ENCODE peak calls at places on chromosomes 6 and 20, in six cellular contexts. P, B, E, D, T and Q are unnamed samples.
A peak's percentile ranks its signal among the peaks of the same experiment; 100 is the strongest.

GRCh38 chr6:43391448-43392031 is 22.1 kb upstream of the ZNF318 start:
- DNase-seq in P (peak; percentile 28), B (no peak), E (no peak), D (no peak), T (no peak), Q (peak; percentile 57)

GRCh38 chr20:55667024-55667423 is 338.3 kb downstream of the CBLN4 start:
- DNase-seq in P (no peak), B (no peak), E (no peak), D (no peak), T (no peak), Q (no peak)

GRCh38 chr20:54920491-54920890 is 445.1 kb downstream of the DOK5 start:
- DNase-seq in P (no peak), B (no peak), E (no peak), D (no peak), T (no peak), Q (no peak)

GRCh38 chr20:17059465-17059864 is 167.4 kb upstream of the PCSK2 start:
- DNase-seq in P (peak; percentile 53), B (no peak), E (peak; percentile 67), D (no peak), T (no peak), Q (no peak)

GRCh38 chr6:33622456-33623431 is 1.6 kb downstream of the ITPR3 start:
- DNase-seq in P (no peak), B (no peak), E (peak; percentile 77), D (no peak), T (no peak), Q (no peak)

GRCh38 chr20:40961686-40962640 is 66.7 kb upstream of the TOP1 start:
- DNase-seq in P (peak; percentile 38), B (no peak), E (no peak), D (no peak), T (no peak), Q (no peak)

GRCh38 chr20:15512916-15513315 is 1060.3 kb downstream of the KIF16B start:
- DNase-seq in P (no peak), B (no peak), E (no peak), D (no peak), T (no peak), Q (no peak)

GRCh38 chr6:117267766-117268534 is 2.6 kb downstream of the VGLL2 start:
- DNase-seq in P (no peak), B (no peak), E (no peak), D (no peak), T (no peak), Q (no peak)

GRCh38 chr20:41017448-41018042 is 11.1 kb upstream of the TOP1 start:
- DNase-seq in P (no peak), B (peak; percentile 47), E (no peak), D (no peak), T (no peak), Q (no peak)

GRCh38 chr6:53837875-53838806 is 43.3 kb downstream of the LRRC1 start:
- DNase-seq in P (no peak), B (no peak), E (no peak), D (peak; percentile 59), T (no peak), Q (no peak)

GRCh38 chr20:32227316-32227715 is 19.6 kb downstream of the POFUT1 start:
- DNase-seq in P (no peak), B (no peak), E (no peak), D (no peak), T (no peak), Q (no peak)

GRCh38 chr6:113779656-113780055 is 77.5 kb upstream of the MARCKS start:
- DNase-seq in P (no peak), B (no peak), E (no peak), D (no peak), T (no peak), Q (no peak)

GRCh38 chr6:145206247-145206907 is 528.9 kb downstream of the EPM2A start:
- DNase-seq in P (peak; percentile 67), B (no peak), E (no peak), D (no peak), T (no peak), Q (no peak)

GRCh38 chr6:133341607-133342158 is 100.5 kb downstream of the EYA4 start:
- DNase-seq in P (peak; percentile 92), B (peak; percentile 63), E (no peak), D (no peak), T (no peak), Q (no peak)

GRCh38 chr6:90402831-90403192 is 106.2 kb upstream of the BACH2 start:
- DNase-seq in P (no peak), B (no peak), E (no peak), D (no peak), T (no peak), Q (no peak)

GRCh38 chr6:90406142-90406794 is 109.6 kb upstream of the BACH2 start:
- DNase-seq in P (peak; percentile 82), B (no peak), E (no peak), D (no peak), T (no peak), Q (no peak)

GRCh38 chr6:90401933-90402830 is 105.5 kb upstream of the BACH2 start:
- DNase-seq in P (no peak), B (no peak), E (no peak), D (no peak), T (no peak), Q (peak; percentile 59)

GRCh38 chr6:90406957-90407356 is 110.3 kb upstream of the BACH2 start:
- DNase-seq in P (peak; percentile 59), B (no peak), E (no peak), D (no peak), T (no peak), Q (no peak)

DNA sequence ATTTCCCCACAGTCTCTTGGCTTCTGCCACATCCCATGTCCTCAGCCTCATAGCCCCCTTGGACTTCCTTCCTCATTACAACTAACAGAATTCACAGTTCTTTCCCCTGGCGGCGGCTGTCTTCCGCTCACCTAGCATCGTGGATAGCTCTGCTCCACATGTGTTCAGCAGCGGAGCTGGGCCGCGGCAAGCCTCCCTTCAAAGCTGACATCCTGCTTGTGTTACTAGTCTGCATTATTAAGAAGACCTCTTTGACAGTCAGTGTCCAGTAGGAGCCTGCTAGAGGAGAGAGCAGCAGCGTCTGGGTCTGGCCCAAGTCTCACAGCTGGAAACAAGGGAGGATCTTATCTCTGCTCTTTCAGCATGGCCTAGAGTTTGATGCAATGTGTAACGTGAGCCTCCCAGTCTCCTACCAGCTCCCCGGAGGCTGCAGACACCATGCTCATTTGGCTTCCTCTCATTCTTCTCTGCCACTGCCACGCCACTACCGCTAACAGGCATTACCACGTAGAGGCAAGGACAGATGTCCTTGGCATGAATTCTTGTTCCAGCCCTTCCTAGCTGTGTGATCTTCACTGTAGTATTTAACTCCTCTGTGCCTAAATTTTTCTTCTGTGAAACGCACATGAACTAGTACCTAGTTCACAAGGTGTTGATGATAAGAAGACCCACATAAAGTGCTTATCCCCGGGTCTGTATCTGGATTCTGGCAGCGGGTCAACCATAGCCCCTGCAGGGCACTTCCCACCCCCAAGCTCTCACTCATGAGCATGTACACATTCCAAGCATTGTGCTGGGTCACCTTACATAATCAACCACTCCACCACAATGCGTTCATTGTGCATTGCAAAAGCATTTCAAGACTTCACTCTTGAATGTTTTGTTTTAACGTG is 107.1 kb upstream of the BACH2 start:
- DNase-seq in P (peak; percentile 89), B (peak; percentile 54), E (no peak), D (no peak), T (peak; percentile 23), Q (no peak)
- TF ChIP-seq CTCF in P (no peak), B (no peak), E (no peak), D (no peak), T (no peak), Q (no peak)

GRCh38 chr6:3540980-3541379 is 84.1 kb upstream of the SLC22A23 start:
- DNase-seq in P (no peak), B (no peak), E (no peak), D (no peak), T (no peak), Q (no peak)

GRCh38 chr6:3545156-3545555 is 88.3 kb upstream of the SLC22A23 start:
- DNase-seq in P (no peak), B (no peak), E (no peak), D (no peak), T (no peak), Q (no peak)

GRCh38 chr6:3540253-3540820 is 83.5 kb upstream of the SLC22A23 start:
- DNase-seq in P (no peak), B (no peak), E (no peak), D (no peak), T (no peak), Q (no peak)

GRCh38 chr6:3538536-3538935 is 81.7 kb upstream of the SLC22A23 start:
- DNase-seq in P (no peak), B (no peak), E (no peak), D (no peak), T (no peak), Q (no peak)

DNA sequence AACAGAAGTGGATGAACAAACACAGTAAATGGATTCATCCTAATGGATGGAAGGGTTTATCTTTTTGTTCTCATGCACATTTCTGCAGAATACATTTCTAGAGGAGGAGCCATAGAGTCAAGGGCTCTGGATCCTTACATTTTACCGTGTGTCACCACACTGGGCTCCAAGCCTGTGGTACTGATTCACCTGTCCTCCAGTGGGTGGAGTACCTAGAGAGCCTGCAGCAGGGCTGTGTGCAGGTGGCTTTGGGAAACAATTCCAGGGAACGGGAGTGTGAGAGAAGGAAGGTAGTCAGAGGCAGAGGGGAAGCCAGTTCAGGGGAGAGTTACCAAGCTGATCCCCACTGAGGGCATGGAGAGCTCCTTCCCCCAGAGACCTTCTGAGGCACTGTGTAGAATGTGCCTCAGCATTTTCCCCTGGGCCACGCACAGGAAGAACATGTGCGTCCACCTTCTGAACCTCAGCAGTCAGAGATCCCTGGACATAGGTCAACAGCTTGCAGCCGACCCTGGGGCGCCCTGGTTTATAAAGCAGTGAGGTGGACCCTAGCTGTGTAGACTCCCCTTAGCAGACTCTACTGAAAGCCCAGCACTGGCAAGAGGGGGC is 85.3 kb upstream of the SLC22A23 start:
- DNase-seq in P (no peak), B (no peak), E (no peak), D (no peak), T (no peak), Q (no peak)
- TF ChIP-seq CTCF in P (no peak), B (no peak), E (no peak), D (no peak), T (no peak), Q (no peak)

GRCh38 chr6:135265278-135265677 is 84.2 kb downstream of the MYB start:
- DNase-seq in P (no peak), B (no peak), E (no peak), D (no peak), T (no peak), Q (no peak)
- TF ChIP-seq CTCF in P (no peak), B (no peak), E (no peak), D (no peak), T (no peak), Q (no peak)

GRCh38 chr6:38482466-38482865 is 157.3 kb downstream of the BTBD9 start:
- DNase-seq in P (peak; percentile 68), B (no peak), E (no peak), D (no peak), T (no peak), Q (no peak)
- TF ChIP-seq CTCF in P (no peak), B (no peak), E (no peak), D (no peak), T (no peak), Q (no peak)

GRCh38 chr6:106083618-106084017 is 2.5 kb upstream of the PRDM1 start:
- DNase-seq in P (no peak), B (no peak), E (no peak), D (no peak), T (no peak), Q (no peak)

GRCh38 chr6:106085687-106085983 is 501 bp upstream of the PRDM1 start:
- DNase-seq in P (no peak), B (no peak), E (no peak), D (no peak), T (no peak), Q (no peak)

GRCh38 chr6:106082735-106083398 is 3.3 kb upstream of the PRDM1 start:
- DNase-seq in P (peak; percentile 85), B (no peak), E (no peak), D (no peak), T (no peak), Q (no peak)

GRCh38 chr6:106084973-106085686 is 1.0 kb upstream of the PRDM1 start:
- DNase-seq in P (peak; percentile 40), B (no peak), E (no peak), D (no peak), T (no peak), Q (no peak)

GRCh38 chr6:106084106-106084963 is 1.8 kb upstream of the PRDM1 start:
- DNase-seq in P (peak; percentile 90), B (no peak), E (peak; percentile 50), D (no peak), T (no peak), Q (no peak)
- TF ChIP-seq CTCF in P (peak; percentile 78), B (no peak), E (peak; percentile 41), D (peak; percentile 10), T (peak; percentile 46), Q (no peak)